ENCODE peak calls at places on chromosomes 11 and 22, in seven cellular contexts. C, S, T, D, H, J and P are unnamed samples.

GRCh38 chr11:133834399-133835257 is 10.7 kb downstream of the SPATA19 start:
- DNase-seq in H (no peak), D (no peak), C (no peak), T (no peak), S (no peak), J (peak; percentile 43), P (no peak)

GRCh38 chr11:113316251-113316650 is 1.9 kb downstream of the TTC12 start:
- DNase-seq in D (no peak), T (no peak), C (no peak), S (no peak), J (no peak), H (no peak), P (no peak)

GRCh38 chr22:49934144-49934890 is 15.9 kb downstream of the CRELD2 start:
- DNase-seq in J (no peak), C (peak; percentile 18), S (peak; percentile 12), T (no peak), D (peak; percentile 59), H (no peak), P (peak; percentile 19)

GRCh38 chr11:117197516-117198456 is 1.4 kb upstream of the TAGLN start:
- DNase-seq in T (peak; percentile 76), S (peak; percentile 32), H (no peak), D (peak; percentile 71), C (peak; percentile 18), J (peak; percentile 94), P (peak; percentile 41)

GRCh38 chr11:30381879-30382278 is 59.0 kb downstream of the ARL14EP start:
- DNase-seq in D (no peak), C (no peak), J (no peak), S (no peak), T (peak; percentile 48), H (no peak), P (no peak)

GRCh38 chr22:30695351-30695762 is 683 bp downstream of the OSBP2 start:
- DNase-seq in J (no peak), T (no peak), C (no peak), S (no peak), H (no peak), D (no peak), P (no peak)

GRCh38 chr22:41532908-41533825 is 11.1 kb downstream of the POLR3H start:
- DNase-seq in D (peak; percentile 78), J (peak; percentile 91), C (peak; percentile 58), S (peak; percentile 58), H (peak; percentile 63), T (peak; percentile 86), P (peak; percentile 81)

GRCh38 chr11:75350743-75351540 is 519 bp downstream of the ARRB1 start:
- DNase-seq in D (peak; percentile 72), T (peak; percentile 52), H (no peak), J (peak; percentile 63), C (peak; percentile 33), S (peak; percentile 46), P (peak; percentile 60)

GRCh38 chr11:94581926-94582325 is 14.8 kb downstream of the PIWIL4 start:
- DNase-seq in D (no peak), T (peak; percentile 56), J (no peak), S (no peak), C (no peak), H (no peak), P (no peak)

GRCh38 chr11:72584293-72584921 is 89.8 kb downstream of the PDE2A start:
- DNase-seq in J (peak; percentile 83), H (no peak), T (peak; percentile 64), C (no peak), S (peak; percentile 18), D (peak; percentile 41), P (peak; percentile 16)

GRCh38 chr11:76793391-76793811 is 10.2 kb downstream of the TSKU start:
- DNase-seq in S (no peak), T (peak; percentile 80), J (no peak), H (no peak), C (no peak), D (no peak), P (no peak)
- H3K9ac ChIP-seq in S (no peak overlapping the region), T (no peak overlapping the region), J (no peak overlapping the region), H (no peak overlapping the region), C (no peak overlapping the region), D (no peak overlapping the region), P (peak overlapping the region; percentile 60)

GRCh38 chr22:23181763-23182288 is 1.5 kb downstream of the BCR start:
- DNase-seq in C (no peak), D (no peak), S (no peak), J (no peak), H (peak; percentile 34), T (no peak), P (no peak)

GRCh38 chr22:23183107-23183698 is 2.9 kb downstream of the BCR start:
- DNase-seq in T (peak; percentile 96), C (peak; percentile 47), J (peak; percentile 71), S (peak; percentile 66), H (peak; percentile 43), D (peak; percentile 62), P (peak; percentile 55)

GRCh38 chr22:23180893-23181762 is 819 bp downstream of the BCR start:
- DNase-seq in C (peak; percentile 17), S (no peak), D (no peak), J (no peak), T (peak; percentile 27), H (peak; percentile 42), P (no peak)

GRCh38 chr22:23184100-23184763 is 3.9 kb downstream of the BCR start:
- DNase-seq in J (no peak), H (no peak), C (no peak), T (no peak), S (no peak), D (no peak), P (no peak)

GRCh38 chr22:23182289-23183106 is 2.2 kb downstream of the BCR start:
- DNase-seq in T (peak; percentile 50), D (peak; percentile 42), C (peak; percentile 72), J (no peak), S (peak; percentile 19), H (peak; percentile 82), P (peak; percentile 33)
- H3K4me1 ChIP-seq in T (peaks cover 47% of the 10 kb centered on the region), D (peaks cover 23% of the 10 kb centered on the region), C (peaks cover 38% of the 10 kb centered on the region), J (peaks cover 18% of the 10 kb centered on the region), S (peaks cover 29% of the 10 kb centered on the region), H (peaks cover 32% of the 10 kb centered on the region), P (peaks cover 41% of the 10 kb centered on the region)

DNA sequence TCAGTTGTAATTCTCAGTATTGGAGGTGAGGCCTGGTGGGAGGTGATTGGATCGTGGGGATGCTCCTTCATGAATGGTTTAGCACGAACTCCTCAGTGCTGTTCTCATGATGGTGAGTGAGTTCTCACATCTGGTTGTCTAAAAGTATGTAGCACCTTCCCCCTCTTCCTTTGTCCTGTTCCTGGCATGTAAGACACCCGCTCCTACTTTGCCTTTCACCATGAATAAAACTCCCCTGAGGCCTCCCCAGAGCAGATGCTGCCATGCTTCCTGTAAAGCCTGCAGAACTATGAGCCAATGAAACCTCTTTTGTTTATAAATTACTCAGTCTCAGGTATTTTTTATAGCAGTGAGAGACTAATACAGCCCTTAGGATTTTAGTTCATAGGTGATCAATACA is 191.5 kb downstream of the MAML2 start:
- DNase-seq in J (no peak), S (no peak), H (no peak), D (no peak), C (no peak), T (no peak), P (no peak)
- H3K9ac ChIP-seq in J (no peak overlapping the region), S (no peak overlapping the region), H (no peak overlapping the region), D (no peak overlapping the region), C (no peak overlapping the region), T (no peak overlapping the region), P (no peak overlapping the region)

GRCh38 chr22:48068323-48068722 is 1305.9 kb downstream of the TBC1D22A start:
- DNase-seq in T (no peak), H (no peak), C (no peak), J (no peak), S (no peak), D (no peak), P (no peak)
- H3K4me1 ChIP-seq in T (peaks cover 13% of the 10 kb centered on the region), H (no peaks in the 10 kb centered on the region), C (no peaks in the 10 kb centered on the region), J (peaks cover 7% of the 10 kb centered on the region), S (no peaks in the 10 kb centered on the region), D (no peaks in the 10 kb centered on the region), P (no peaks in the 10 kb centered on the region)

GRCh38 chr11:69873166-69874077 is 54.2 kb upstream of the FGF3 start:
- DNase-seq in C (no peak), T (no peak), D (no peak), S (no peak), J (no peak), H (no peak), P (no peak)

GRCh38 chr11:69868003-69868865 is 49.0 kb upstream of the FGF3 start:
- DNase-seq in D (no peak), S (no peak), J (no peak), C (no peak), T (peak; percentile 90), H (no peak), P (no peak)

GRCh38 chr11:69869311-69869939 is 50.2 kb upstream of the FGF3 start:
- DNase-seq in C (no peak), H (no peak), T (no peak), J (no peak), D (no peak), S (no peak), P (no peak)

GRCh38 chr11:69868871-69869270 is 49.7 kb upstream of the FGF3 start:
- DNase-seq in H (no peak), D (no peak), T (no peak), C (no peak), J (no peak), S (no peak), P (no peak)

GRCh38 chr11:69870772-69871171 is 51.6 kb upstream of the FGF3 start:
- DNase-seq in J (no peak), C (no peak), D (no peak), T (no peak), S (no peak), H (no peak), P (peak; percentile 24)
- H3K9ac ChIP-seq in J (no peak overlapping the region), C (no peak overlapping the region), D (no peak overlapping the region), T (no peak overlapping the region), S (no peak overlapping the region), H (no peak overlapping the region), P (no peak overlapping the region)

DNA sequence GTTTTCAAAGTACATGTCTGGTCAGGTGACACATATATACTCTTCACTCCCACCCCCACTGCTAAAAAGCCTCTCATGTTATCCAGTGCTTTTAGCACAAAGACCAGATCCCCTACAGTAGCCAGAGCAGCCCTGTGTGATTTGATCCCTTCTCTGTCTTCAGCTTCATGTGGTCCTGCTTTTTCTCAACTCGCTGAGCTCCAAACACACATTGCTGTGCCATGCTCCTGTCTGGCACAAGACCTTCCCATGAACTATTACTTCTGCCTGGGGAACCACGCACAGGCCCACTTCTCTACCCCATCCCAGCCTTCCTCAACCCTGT is 127.1 kb downstream of the RASSF10 start:
- DNase-seq in T (no peak), C (no peak), J (no peak), D (no peak), H (no peak), S (no peak), P (no peak)
- H3K4me1 ChIP-seq in T (peaks cover 33% of the 10 kb centered on the region), C (peaks cover 33% of the 10 kb centered on the region), J (no peaks in the 10 kb centered on the region), D (peaks cover 5% of the 10 kb centered on the region), H (no peaks in the 10 kb centered on the region), S (peaks cover 13% of the 10 kb centered on the region), P (no peaks in the 10 kb centered on the region)